ENCODE peak calls at places on chromosomes 6 and 20, in nine cellular contexts. One of them, this sample, is unnamed.

GRCh38 chr6:113858605-113859348 is 1.6 kb downstream of the MARCKS start:
- DNase-seq in upper lobe of left lung: peak; percentile 98
- DNase-seq in left lung: peak; percentile 98
- DNase-seq in GM23338: peak; percentile 94
- DNase-seq in CD8-positive, alpha-beta memory T cell: peak; percentile 70
- DNase-seq in A549: peak; percentile 84
- DNase-seq in stomach: peak; percentile 92
- DNase-seq in lower lobe of right lung: peak; percentile 88
- DNase-seq in Panc1: no peak
- DNase-seq in this sample: peak; percentile 22

GRCh38 chr6:129136751-129137150 is 253.8 kb downstream of the LAMA2 start:
- DNase-seq in A549: no peak
- DNase-seq in upper lobe of left lung: no peak
- DNase-seq in Panc1: no peak
- DNase-seq in GM23338: no peak
- DNase-seq in CD8-positive, alpha-beta memory T cell: no peak
- DNase-seq in stomach: no peak
- DNase-seq in lower lobe of right lung: no peak
- DNase-seq in left lung: no peak
- DNase-seq in this sample: no peak

GRCh38 chr20:63501818-63502670 is 3.2 kb upstream of the EEF1A2 start:
- DNase-seq in A549: no peak
- DNase-seq in left lung: no peak
- DNase-seq in stomach: no peak
- DNase-seq in upper lobe of left lung: peak; percentile 68
- DNase-seq in CD8-positive, alpha-beta memory T cell: no peak
- DNase-seq in lower lobe of right lung: no peak
- DNase-seq in Panc1: no peak
- DNase-seq in GM23338: peak; percentile 85
- DNase-seq in this sample: no peak

GRCh38 chr6:89984926-89985743 is 90.9 kb downstream of the GJA10 start:
- DNase-seq in upper lobe of left lung: peak; percentile 34
- DNase-seq in lower lobe of right lung: peak; percentile 53
- DNase-seq in Panc1: no peak
- DNase-seq in GM23338: no peak
- DNase-seq in stomach: no peak
- DNase-seq in CD8-positive, alpha-beta memory T cell: no peak
- DNase-seq in left lung: no peak
- DNase-seq in A549: no peak
- DNase-seq in this sample: no peak

GRCh38 chr6:170085475-170086401 is 205.1 kb downstream of the DLL1 start:
- DNase-seq in lower lobe of right lung: peak; percentile 19
- DNase-seq in A549: no peak
- DNase-seq in Panc1: no peak
- DNase-seq in left lung: no peak
- DNase-seq in upper lobe of left lung: peak; percentile 56
- DNase-seq in CD8-positive, alpha-beta memory T cell: no peak
- DNase-seq in GM23338: no peak
- DNase-seq in stomach: peak; percentile 25
- DNase-seq in this sample: no peak

GRCh38 chr6:117463762-117464665 is 18.5 kb upstream of the DCBLD1 start:
- DNase-seq in lower lobe of right lung: no peak
- DNase-seq in A549: peak; percentile 14
- DNase-seq in upper lobe of left lung: no peak
- DNase-seq in Panc1: peak; percentile 36
- DNase-seq in CD8-positive, alpha-beta memory T cell: no peak
- DNase-seq in stomach: no peak
- DNase-seq in GM23338: no peak
- DNase-seq in left lung: no peak
- DNase-seq in this sample: no peak

GRCh38 chr6:136038531-136038930 is 187.0 kb downstream of the PDE7B start:
- DNase-seq in stomach: no peak
- DNase-seq in A549: no peak
- DNase-seq in lower lobe of right lung: no peak
- DNase-seq in upper lobe of left lung: no peak
- DNase-seq in Panc1: no peak
- DNase-seq in GM23338: no peak
- DNase-seq in left lung: no peak
- DNase-seq in CD8-positive, alpha-beta memory T cell: no peak
- DNase-seq in this sample: no peak

GRCh38 chr20:40251284-40251932 is 437.6 kb downstream of the MAFB start:
- DNase-seq in Panc1: no peak
- DNase-seq in A549: peak; percentile 23
- DNase-seq in CD8-positive, alpha-beta memory T cell: no peak
- DNase-seq in GM23338: peak; percentile 90
- DNase-seq in left lung: no peak
- DNase-seq in stomach: no peak
- DNase-seq in upper lobe of left lung: peak; percentile 34
- DNase-seq in lower lobe of right lung: peak; percentile 48
- DNase-seq in this sample: no peak

GRCh38 chr20:56676679-56677078 is 47.6 kb downstream of the TFAP2C start:
- DNase-seq in GM23338: peak; percentile 16
- DNase-seq in A549: no peak
- DNase-seq in upper lobe of left lung: no peak
- DNase-seq in CD8-positive, alpha-beta memory T cell: no peak
- DNase-seq in Panc1: no peak
- DNase-seq in stomach: no peak
- DNase-seq in lower lobe of right lung: no peak
- DNase-seq in left lung: no peak
- DNase-seq in this sample: no peak

GRCh38 chr20:24164360-24164759 is 175.8 kb upstream of the GGTLC1 start:
- DNase-seq in lower lobe of right lung: no peak
- DNase-seq in GM23338: peak; percentile 67
- DNase-seq in left lung: no peak
- DNase-seq in A549: peak; percentile 19
- DNase-seq in CD8-positive, alpha-beta memory T cell: no peak
- DNase-seq in Panc1: no peak
- DNase-seq in upper lobe of left lung: peak; percentile 60
- DNase-seq in stomach: no peak
- DNase-seq in this sample: no peak

GRCh38 chr6:150966786-150967185 is 101.3 kb downstream of the MTHFD1L start:
- DNase-seq in left lung: no peak
- DNase-seq in stomach: no peak
- DNase-seq in CD8-positive, alpha-beta memory T cell: no peak
- DNase-seq in upper lobe of left lung: no peak
- DNase-seq in Panc1: no peak
- DNase-seq in lower lobe of right lung: no peak
- DNase-seq in A549: no peak
- DNase-seq in GM23338: no peak
- DNase-seq in this sample: no peak

GRCh38 chr6:39684790-39685485 is 40.3 kb downstream of the KIF6 start:
- DNase-seq in Panc1: no peak
- DNase-seq in upper lobe of left lung: no peak
- DNase-seq in A549: peak; percentile 3
- DNase-seq in stomach: no peak
- DNase-seq in CD8-positive, alpha-beta memory T cell: no peak
- DNase-seq in GM23338: no peak
- DNase-seq in lower lobe of right lung: no peak
- DNase-seq in left lung: no peak
- DNase-seq in this sample: no peak

GRCh38 chr6:15026832-15027231 is 219.0 kb upstream of the JARID2 start:
- DNase-seq in GM23338: no peak
- DNase-seq in upper lobe of left lung: no peak
- DNase-seq in lower lobe of right lung: no peak
- DNase-seq in stomach: peak; percentile 44
- DNase-seq in left lung: no peak
- DNase-seq in A549: peak; percentile 82
- DNase-seq in Panc1: no peak
- DNase-seq in CD8-positive, alpha-beta memory T cell: no peak
- DNase-seq in this sample: no peak

GRCh38 chr6:48567016-48567415 is 456.0 kb upstream of the PTCHD4 start:
- DNase-seq in lower lobe of right lung: no peak
- DNase-seq in stomach: no peak
- DNase-seq in GM23338: peak; percentile 35
- DNase-seq in Panc1: no peak
- DNase-seq in CD8-positive, alpha-beta memory T cell: no peak
- DNase-seq in left lung: no peak
- DNase-seq in upper lobe of left lung: no peak
- DNase-seq in A549: no peak
- DNase-seq in this sample: no peak

GRCh38 chr6:42217165-42217522 is 517 bp downstream of the MRPS10 start:
- DNase-seq in stomach: no peak
- DNase-seq in Panc1: no peak
- DNase-seq in A549: no peak
- DNase-seq in GM23338: no peak
- DNase-seq in left lung: no peak
- DNase-seq in upper lobe of left lung: no peak
- DNase-seq in CD8-positive, alpha-beta memory T cell: no peak
- DNase-seq in lower lobe of right lung: no peak
- DNase-seq in this sample: no peak
- H3K27ac ChIP-seq in stomach: no peak overlapping the region
- H3K27ac ChIP-seq in Panc1: peak overlapping the region; percentile 100
- H3K27ac ChIP-seq in A549: peak overlapping the region; percentile 92
- H3K27ac ChIP-seq in GM23338: peak overlapping the region; percentile 88
- H3K27ac ChIP-seq in left lung: peak overlapping the region; percentile 66
- H3K27ac ChIP-seq in upper lobe of left lung: peak overlapping the region; percentile 86
- H3K27ac ChIP-seq in CD8-positive, alpha-beta memory T cell: peak overlapping the region; percentile 82
- H3K27ac ChIP-seq in lower lobe of right lung: peak overlapping the region; percentile 76
- H3K27ac ChIP-seq in this sample: peak overlapping the region; percentile 70

GRCh38 chr6:134593024-134593423 is 275.1 kb upstream of the SGK1 start:
- DNase-seq in GM23338: no peak
- DNase-seq in CD8-positive, alpha-beta memory T cell: no peak
- DNase-seq in lower lobe of right lung: no peak
- DNase-seq in A549: no peak
- DNase-seq in stomach: no peak
- DNase-seq in left lung: no peak
- DNase-seq in Panc1: no peak
- DNase-seq in upper lobe of left lung: no peak
- DNase-seq in this sample: no peak

GRCh38 chr6:134596191-134596590 is 278.3 kb upstream of the SGK1 start:
- DNase-seq in lower lobe of right lung: no peak
- DNase-seq in GM23338: no peak
- DNase-seq in left lung: no peak
- DNase-seq in A549: no peak
- DNase-seq in Panc1: no peak
- DNase-seq in stomach: no peak
- DNase-seq in upper lobe of left lung: no peak
- DNase-seq in CD8-positive, alpha-beta memory T cell: no peak
- DNase-seq in this sample: no peak

GRCh38 chr6:134593887-134594286 is 276.0 kb upstream of the SGK1 start:
- DNase-seq in GM23338: no peak
- DNase-seq in lower lobe of right lung: peak; percentile 60
- DNase-seq in Panc1: no peak
- DNase-seq in CD8-positive, alpha-beta memory T cell: no peak
- DNase-seq in stomach: no peak
- DNase-seq in upper lobe of left lung: no peak
- DNase-seq in A549: no peak
- DNase-seq in left lung: no peak
- DNase-seq in this sample: no peak

GRCh38 chr6:134593442-134593841 is 275.5 kb upstream of the SGK1 start:
- DNase-seq in CD8-positive, alpha-beta memory T cell: no peak
- DNase-seq in A549: no peak
- DNase-seq in upper lobe of left lung: no peak
- DNase-seq in GM23338: no peak
- DNase-seq in stomach: no peak
- DNase-seq in Panc1: no peak
- DNase-seq in lower lobe of right lung: no peak
- DNase-seq in left lung: no peak
- DNase-seq in this sample: no peak

GRCh38 chr6:134594881-134595280 is 277.0 kb upstream of the SGK1 start:
- DNase-seq in left lung: no peak
- DNase-seq in CD8-positive, alpha-beta memory T cell: no peak
- DNase-seq in Panc1: no peak
- DNase-seq in A549: no peak
- DNase-seq in upper lobe of left lung: no peak
- DNase-seq in GM23338: no peak
- DNase-seq in lower lobe of right lung: no peak
- DNase-seq in stomach: no peak
- DNase-seq in this sample: no peak
- H3K4me1 ChIP-seq in left lung: no peaks in the 10 kb centered on the region
- H3K4me1 ChIP-seq in CD8-positive, alpha-beta memory T cell: no peaks in the 10 kb centered on the region
- H3K4me1 ChIP-seq in Panc1: no peaks in the 10 kb centered on the region
- H3K4me1 ChIP-seq in A549: peaks cover 27% of the 10 kb centered on the region
- H3K4me1 ChIP-seq in upper lobe of left lung: no peaks in the 10 kb centered on the region
- H3K4me1 ChIP-seq in GM23338: peaks cover 2% of the 10 kb centered on the region
- H3K4me1 ChIP-seq in lower lobe of right lung: no peaks in the 10 kb centered on the region
- H3K4me1 ChIP-seq in stomach: peaks cover 3% of the 10 kb centered on the region
- H3K4me1 ChIP-seq in this sample: no peaks in the 10 kb centered on the region

GRCh38 chr20:48710341-48711043 is 117.3 kb downstream of the PREX1 start:
- DNase-seq in upper lobe of left lung: no peak
- DNase-seq in Panc1: no peak
- DNase-seq in stomach: no peak
- DNase-seq in A549: no peak
- DNase-seq in CD8-positive, alpha-beta memory T cell: peak; percentile 40
- DNase-seq in GM23338: no peak
- DNase-seq in lower lobe of right lung: no peak
- DNase-seq in left lung: no peak
- DNase-seq in this sample: no peak
- H3K27ac ChIP-seq in upper lobe of left lung: no peak overlapping the region
- H3K27ac ChIP-seq in Panc1: no peak overlapping the region
- H3K27ac ChIP-seq in stomach: no peak overlapping the region
- H3K27ac ChIP-seq in A549: no peak overlapping the region
- H3K27ac ChIP-seq in CD8-positive, alpha-beta memory T cell: no peak overlapping the region
- H3K27ac ChIP-seq in GM23338: no peak overlapping the region
- H3K27ac ChIP-seq in lower lobe of right lung: no peak overlapping the region
- H3K27ac ChIP-seq in left lung: no peak overlapping the region
- H3K27ac ChIP-seq in this sample: no peak overlapping the region

DNA sequence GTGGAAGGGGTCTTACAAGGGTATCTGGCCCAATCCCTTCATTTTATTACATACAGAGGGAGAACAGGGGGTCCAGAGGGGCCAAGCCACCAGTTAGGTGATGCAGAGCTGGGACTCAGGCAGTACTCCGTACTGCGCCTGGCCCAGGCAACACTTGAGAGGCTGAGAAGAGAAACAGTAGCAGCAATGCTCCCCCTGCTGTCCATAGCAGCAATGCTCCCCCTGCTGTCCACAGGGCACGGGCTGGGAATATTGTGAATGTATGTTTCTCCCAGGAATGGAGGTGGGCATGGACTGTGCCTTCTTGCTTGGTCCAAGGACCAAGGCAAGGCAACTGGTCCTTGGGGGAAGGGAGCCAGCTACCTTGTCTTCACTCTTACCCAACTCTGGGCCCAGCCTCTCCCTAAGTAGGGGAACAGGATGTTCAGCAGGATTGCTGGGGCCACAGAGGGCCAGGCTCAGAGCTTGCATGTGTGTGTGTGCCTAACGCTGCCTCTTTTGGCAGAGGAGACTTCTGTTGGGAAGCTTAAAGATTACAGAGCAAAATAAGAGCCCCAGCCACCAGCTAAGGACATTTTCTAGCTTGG is 14.8 kb upstream of the FAM83C start:
- DNase-seq in CD8-positive, alpha-beta memory T cell: no peak
- DNase-seq in upper lobe of left lung: no peak
- DNase-seq in Panc1: no peak
- DNase-seq in A549: peak; percentile 84
- DNase-seq in left lung: no peak
- DNase-seq in stomach: peak; percentile 63
- DNase-seq in lower lobe of right lung: no peak
- DNase-seq in GM23338: peak; percentile 88
- DNase-seq in this sample: no peak
- H3K4me1 ChIP-seq in CD8-positive, alpha-beta memory T cell: peaks cover 8% of the 10 kb centered on the region
- H3K4me1 ChIP-seq in upper lobe of left lung: peaks cover 22% of the 10 kb centered on the region
- H3K4me1 ChIP-seq in Panc1: peaks cover 86% of the 10 kb centered on the region
- H3K4me1 ChIP-seq in A549: peaks cover 93% of the 10 kb centered on the region
- H3K4me1 ChIP-seq in left lung: no peaks in the 10 kb centered on the region
- H3K4me1 ChIP-seq in stomach: peaks cover 61% of the 10 kb centered on the region
- H3K4me1 ChIP-seq in lower lobe of right lung: peaks cover 6% of the 10 kb centered on the region
- H3K4me1 ChIP-seq in GM23338: peaks cover 19% of the 10 kb centered on the region
- H3K4me1 ChIP-seq in this sample: no peaks in the 10 kb centered on the region

This sample was measured in effector memory CD4-positive, alpha-beta T cell.